ENCODE peak calls at places on chromosomes 7 and 10, in five cellular contexts. E is AG20443, Q is LoVo, Z is EL, D is iris pigment epithelial cell. I is an unnamed sample.
A peak's percentile ranks its signal among the peaks of the same experiment; 100 is the strongest.

GRCh38 chr10:44424298-44424697 is 39.4 kb upstream of the CXCL12 start:
- DNase-seq in Z (no peak), E (peak; percentile 8), Q (no peak), D (no peak), I (no peak)

GRCh38 chr7:10934292-10934691 is 39.4 kb upstream of the PHF14 start:
- DNase-seq in D (peak; percentile 58), Q (no peak), Z (peak; percentile 30), E (peak; percentile 24), I (peak; percentile 79)

GRCh38 chr10:34996843-34997242 is 93.3 kb downstream of the CUL2 start:
- DNase-seq in E (peak; percentile 60), D (peak; percentile 74), Z (peak; percentile 34), Q (no peak), I (peak; percentile 97)

GRCh38 chr10:102424916-102425315 is 4.3 kb downstream of the FBXL15 start:
- DNase-seq in Q (no peak), Z (no peak), D (no peak), E (no peak), I (no peak)

GRCh38 chr10:110364531-110364937 is 59.8 kb upstream of the SMNDC1 start:
- DNase-seq in Q (peak; percentile 67), D (no peak), E (no peak), Z (no peak), I (no peak)

GRCh38 chr10:109696981-109697775 is 226.1 kb downstream of the XPNPEP1 start:
- DNase-seq in D (no peak), Q (no peak), Z (no peak), E (no peak), I (no peak)

GRCh38 chr7:1979591-1980560 is 252.9 kb downstream of the MAD1L1 start:
- DNase-seq in E (no peak), Z (no peak), D (no peak), Q (no peak), I (no peak)

GRCh38 chr7:140506788-140507464 is 27.6 kb upstream of the MKRN1 start:
- DNase-seq in Q (peak; percentile 37), D (peak; percentile 41), Z (peak; percentile 35), E (peak; percentile 80), I (peak; percentile 96)

GRCh38 chr10:36489928-36490279 is 635.5 kb upstream of the ANKRD30A start:
- DNase-seq in E (peak; percentile 58), Z (peak; percentile 11), Q (no peak), D (peak; percentile 84), I (peak; percentile 85)

GRCh38 chr7:158863611-158864506 is 7.5 kb downstream of the DYNC2I1 start:
- DNase-seq in E (peak; percentile 88), Q (peak; percentile 70), Z (peak; percentile 89), D (peak; percentile 56), I (peak; percentile 57)

GRCh38 chr10:11165591-11166543 is 148.2 kb downstream of the CELF2 start:
- DNase-seq in D (no peak), Z (peak; percentile 2), E (peak; percentile 45), Q (no peak), I (peak; percentile 11)

I was measured in choroid plexus epithelial cell.